ENCODE peak calls at places on chromosomes 13 and 19, in four cellular contexts. B, L, I and Z are unnamed samples. For H3K4me1, the result is how much of the 10 kb centered on the place peaks cover.

GRCh38 chr13:29362849-29363604 is 232.5 kb downstream of the SLC7A1 start:
- DNase-seq in B (peak), L (peak), I (peak), Z (peak)

GRCh38 chr19:9673912-9674668 is 810 bp downstream of the ZNF562 start:
- DNase-seq in B (no peak), L (peak), I (peak), Z (no peak)

GRCh38 chr19:46890423-46891170 is 29.8 kb downstream of the ARHGAP35 start:
- DNase-seq in B (peak), L (peak), I (no peak), Z (no peak)

GRCh38 chr19:788821-789472 is 8.3 kb upstream of the PTBP1 start:
- DNase-seq in B (no peak), L (no peak), I (no peak), Z (peak)

GRCh38 chr13:27339299-27339698 is 68.7 kb downstream of the RASL11A start:
- DNase-seq in B (peak), L (peak), I (peak), Z (peak)

GRCh38 chr13:113207890-113208423 is 512 bp downstream of the PCID2 start:
- DNase-seq in B (no peak), L (peak), I (peak), Z (peak)

GRCh38 chr19:5085566-5085965 is 116.7 kb downstream of the KDM4B start:
- DNase-seq in B (no peak), L (no peak), I (no peak), Z (no peak)

GRCh38 chr13:43990021-43990420 is 110.3 kb downstream of the LACC1 start:
- DNase-seq in B (no peak), L (no peak), I (no peak), Z (no peak)

GRCh38 chr13:113608246-113608635 is 23.7 kb downstream of the TFDP1 start:
- DNase-seq in B (no peak), L (no peak), I (no peak), Z (no peak)

GRCh38 chr13:97653741-97654140 is 219.8 kb downstream of the RAP2A start:
- DNase-seq in B (no peak), L (peak), I (peak), Z (no peak)

GRCh38 chr19:28537896-28538295 is 675.1 kb downstream of the UQCRFS1 start:
- DNase-seq in B (no peak), L (no peak), I (no peak), Z (no peak)

GRCh38 chr13:94192576-94192975 is 286.9 kb downstream of the DCT start:
- DNase-seq in B (no peak), L (peak), I (peak), Z (peak)

GRCh38 chr19:38921420-38922274 is 8.9 kb downstream of the SARS2 start:
- DNase-seq in B (no peak), L (no peak), I (no peak), Z (peak)

GRCh38 chr13:32587014-32587773 is 942 bp downstream of the PDS5B start:
- DNase-seq in B (peak), L (peak), I (peak), Z (peak)

GRCh38 chr13:44438234-44438579 is 64.6 kb downstream of the SERP2 start:
- DNase-seq in B (no peak), L (no peak), I (no peak), Z (no peak)

GRCh38 chr19:31253816-31254551 is 95.3 kb downstream of the TSHZ3 start:
- DNase-seq in B (no peak), L (peak), I (no peak), Z (no peak)

GRCh38 chr13:92232880-92233279 is 834.5 kb downstream of the GPC5 start:
- DNase-seq in B (no peak), L (no peak), I (no peak), Z (no peak)

GRCh38 chr13:75596657-75597182 is 39.4 kb upstream of the LMO7 start:
- DNase-seq in B (no peak), L (no peak), I (peak), Z (no peak)

GRCh38 chr19:17075860-17076538 is 422 bp downstream of the MYO9B start:
- DNase-seq in B (peak), L (peak), I (peak), Z (no peak)

GRCh38 chr19:41192574-41193419 is at the start of gene CYP2S1:
- DNase-seq in B (peak), L (peak), I (no peak), Z (peak)

GRCh38 chr13:30510811-30511371 is 45.2 kb upstream of the HMGB1 start:
- DNase-seq in B (no peak), L (no peak), I (no peak), Z (no peak)

GRCh38 chr13:113105032-113105993 is at the start of gene F7:
- DNase-seq in B (peak), L (peak), I (no peak), Z (no peak)

GRCh38 chr13:101660711-101661110 is 208.2 kb downstream of the ITGBL1 start:
- DNase-seq in B (no peak), L (no peak), I (no peak), Z (no peak)

GRCh38 chr13:73505487-73505886 is 446.7 kb downstream of the KLF5 start:
- DNase-seq in B (no peak), L (no peak), I (no peak), Z (no peak)

GRCh38 chr13:52447354-52447753 is 3.1 kb downstream of the VPS36 start:
- DNase-seq in B (no peak), L (no peak), I (no peak), Z (no peak)

GRCh38 chr19:43768273-43769050 is 12.3 kb downstream of the KCNN4 start:
- DNase-seq in B (no peak), L (peak), I (no peak), Z (no peak)

GRCh38 chr13:73061478-73062275 is 2.9 kb downstream of the KLF5 start:
- DNase-seq in B (no peak), L (no peak), I (no peak), Z (peak)

GRCh38 chr19:53461866-53462265 is 5.7 kb upstream of the ZNF813 start:
- DNase-seq in B (no peak), L (peak), I (no peak), Z (no peak)

GRCh38 chr13:113298001-113298945 is 1.2 kb downstream of the LAMP1 start:
- DNase-seq in B (no peak), L (peak), I (no peak), Z (no peak)

GRCh38 chr13:67651908-67652307 is 421.8 kb upstream of the PCDH9 start:
- DNase-seq in B (no peak), L (no peak), I (no peak), Z (no peak)

DNA sequence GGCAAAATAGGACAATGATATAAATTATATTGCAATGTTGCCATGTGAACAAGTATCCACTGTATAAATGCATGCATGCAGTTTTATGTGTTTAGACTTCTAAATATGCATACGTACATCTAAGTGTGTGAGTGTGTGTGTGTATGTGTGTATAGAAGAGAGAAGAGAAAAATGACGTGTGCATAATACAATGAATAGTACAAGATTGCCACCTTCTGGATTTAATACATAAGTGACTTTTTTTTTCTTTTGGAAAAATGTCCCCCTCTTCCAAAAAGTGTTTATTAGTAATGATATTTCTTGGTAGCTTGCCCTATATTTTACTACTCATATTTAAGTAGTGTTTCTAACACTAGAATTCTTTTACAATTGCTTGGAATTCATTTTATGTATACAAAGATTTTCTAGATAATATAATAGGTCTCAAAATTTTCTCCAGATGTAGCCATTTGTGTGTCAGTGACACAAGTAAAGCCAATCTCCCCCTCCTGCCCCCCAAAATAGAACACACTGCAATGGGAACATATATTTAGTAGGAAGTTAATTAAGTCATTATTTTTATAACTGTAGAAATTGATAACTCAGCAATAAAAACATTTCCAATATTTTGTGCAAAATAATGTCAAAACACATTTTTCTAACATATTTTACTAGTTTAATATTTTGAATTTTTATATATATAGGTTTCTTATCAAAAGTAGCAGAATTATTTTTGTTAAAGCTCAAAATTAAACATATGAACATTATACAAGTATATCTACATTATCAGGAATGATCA is 783.3 kb upstream of the ATXN8OS start:
- DNase-seq in B (no peak), L (peak), I (peak), Z (no peak)
- TF ChIP-seq CTCF in B (peak), L (peak), I (peak), Z (peak)

DNA sequence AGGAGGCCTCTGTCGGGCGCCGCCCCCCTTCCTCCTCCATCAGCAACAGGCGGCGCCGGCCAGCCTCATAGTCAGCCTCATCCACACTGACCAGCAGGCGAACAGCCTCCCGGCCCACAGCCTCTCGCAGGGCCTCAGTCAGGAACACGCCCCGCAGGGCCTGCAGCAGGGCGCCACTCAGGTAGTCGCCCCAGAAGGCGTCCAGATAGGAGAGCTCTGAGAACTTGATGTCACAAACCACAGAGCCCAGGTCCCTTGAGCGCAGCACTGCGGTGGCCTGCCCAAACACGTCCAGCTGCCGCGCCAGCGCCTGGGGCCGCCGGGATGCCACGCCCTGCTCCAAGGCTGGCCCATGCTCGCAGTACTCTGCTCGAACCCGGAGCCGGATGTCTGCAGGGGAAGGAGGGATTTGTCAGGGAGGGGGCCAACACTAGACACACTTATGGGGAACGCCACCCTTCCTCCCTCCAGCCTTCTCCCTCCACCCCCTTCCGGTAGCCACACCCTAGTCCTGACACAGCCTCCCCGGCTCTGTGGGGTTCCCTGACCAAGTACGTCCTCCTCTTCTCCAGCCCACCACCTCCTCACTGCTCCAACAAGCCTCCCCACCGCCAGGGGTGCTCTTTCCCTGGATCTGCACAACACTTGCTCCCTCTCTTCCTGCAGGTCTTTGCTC is 17.9 kb downstream of the DEDD2 start:
- DNase-seq in B (no peak), L (no peak), I (no peak), Z (peak)
- H3K4me1 ChIP-seq in B (under half), L (under half), I (under half), Z (under half)

GRCh38 chr19:8131517-8131916 is 17.9 kb downstream of the FBN3 start:
- DNase-seq in B (no peak), L (no peak), I (no peak), Z (no peak)

GRCh38 chr19:8128551-8128950 is 20.8 kb downstream of the FBN3 start:
- DNase-seq in B (no peak), L (no peak), I (no peak), Z (no peak)

GRCh38 chr19:8135946-8136618 is 13.3 kb downstream of the FBN3 start:
- DNase-seq in B (no peak), L (no peak), I (no peak), Z (no peak)

GRCh38 chr19:8129061-8129460 is 20.3 kb downstream of the FBN3 start:
- DNase-seq in B (no peak), L (peak), I (no peak), Z (no peak)

DNA sequence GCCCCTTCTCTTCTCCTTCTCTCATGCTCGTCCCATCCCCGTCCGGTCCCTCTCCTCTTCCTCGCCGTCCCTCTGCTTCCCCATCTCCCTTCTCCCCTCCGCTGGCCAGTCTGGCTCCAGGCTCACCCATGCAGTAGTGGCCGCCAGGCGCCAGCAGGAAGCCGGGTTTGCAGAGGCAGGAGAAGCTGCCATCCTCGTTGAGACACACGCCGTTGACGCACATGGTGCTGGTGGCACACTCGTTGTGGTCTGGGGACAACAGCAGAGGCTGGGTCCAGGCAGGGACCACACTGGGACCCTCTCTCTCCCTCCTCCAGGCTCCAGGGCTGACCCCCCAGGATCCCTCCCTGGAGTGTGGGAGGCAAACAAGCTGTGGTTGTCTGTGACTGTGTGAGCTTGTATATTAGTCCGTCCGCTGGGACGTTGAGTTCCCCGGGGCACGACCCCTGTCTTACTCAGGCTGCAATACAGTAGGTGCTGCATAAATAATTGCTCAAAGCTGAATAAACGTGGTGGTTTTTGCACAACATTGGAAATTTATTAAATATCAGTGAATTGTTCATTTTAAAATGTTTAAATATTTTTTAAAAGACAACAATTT is 16.4 kb downstream of the FBN3 start:
- DNase-seq in B (no peak), L (peak), I (no peak), Z (no peak)
- TF ChIP-seq CTCF in B (no peak), L (peak), I (no peak), Z (no peak)

GRCh38 chr19:18419699-18420460 is 682 bp downstream of the SSBP4 start:
- DNase-seq in B (no peak), L (peak), I (peak), Z (peak)
- H3K4me1 ChIP-seq in B (under half), L (under half), I (half or more), Z (under half)

GRCh38 chr19:13795595-13796300 is 505 bp downstream of the ZSWIM4 start:
- DNase-seq in B (peak), L (peak), I (no peak), Z (peak)

GRCh38 chr19:13797870-13798269 is 2.6 kb downstream of the ZSWIM4 start:
- DNase-seq in B (no peak), L (peak), I (no peak), Z (no peak)

GRCh38 chr19:13797058-13797440 is 1.8 kb downstream of the ZSWIM4 start:
- DNase-seq in B (no peak), L (no peak), I (no peak), Z (no peak)

GRCh38 chr19:13794752-13795589 is at the start of gene ZSWIM4:
- DNase-seq in B (peak), L (peak), I (peak), Z (peak)

GRCh38 chr19:13796301-13797057 is 1.2 kb downstream of the ZSWIM4 start:
- DNase-seq in B (peak), L (peak), I (no peak), Z (peak)
- TF ChIP-seq CTCF in B (no peak), L (peak), I (no peak), Z (no peak)

GRCh38 chr19:3094638-3095374 is 644 bp downstream of the GNA11 start:
- DNase-seq in B (no peak), L (no peak), I (peak), Z (peak)
- H3K4me1 ChIP-seq in B (under half), L (under half), I (under half), Z (under half)